ENCODE peak calls at places on chromosomes 12 and 14, in six cellular contexts. O, Y, K, L, W and V are unnamed samples.

GRCh38 chr12:117007618-117008017 is 91.6 kb downstream of the TESC start:
- DNase-seq in O (no peak), Y (no peak), K (no peak), L (no peak), W (no peak), V (no peak)

GRCh38 chr12:53709671-53710070 is 17.6 kb downstream of the CALCOCO1 start:
- DNase-seq in O (no peak), Y (no peak), K (no peak), L (no peak), W (no peak), V (no peak)

GRCh38 chr12:113874999-113875561 is 91.0 kb downstream of the RBM19 start:
- DNase-seq in O (peak; percentile 30), Y (no peak), K (peak; percentile 81), L (no peak), W (no peak), V (no peak)

GRCh38 chr12:124440841-124441381 is 126.5 kb downstream of the NCOR2 start:
- DNase-seq in O (no peak), Y (no peak), K (peak; percentile 62), L (no peak), W (no peak), V (no peak)

GRCh38 chr12:49933793-49934192 is 16.7 kb upstream of the AQP2 start:
- DNase-seq in O (no peak), Y (peak; percentile 58), K (peak; percentile 45), L (no peak), W (no peak), V (no peak)

GRCh38 chr12:108215458-108215857 is 86.4 kb downstream of the WSCD2 start:
- DNase-seq in O (no peak), Y (no peak), K (no peak), L (no peak), W (no peak), V (no peak)

GRCh38 chr14:75497701-75498100 is 24.6 kb upstream of the BATF start:
- DNase-seq in O (no peak), Y (no peak), K (no peak), L (no peak), W (no peak), V (no peak)

GRCh38 chr12:38110026-38110699 is 206.4 kb upstream of the ALG10B start:
- DNase-seq in O (no peak), Y (no peak), K (no peak), L (no peak), W (no peak), V (no peak)

GRCh38 chr14:58987601-58988000 is 200.9 kb upstream of the DAAM1 start:
- DNase-seq in O (no peak), Y (no peak), K (no peak), L (no peak), W (no peak), V (no peak)

GRCh38 chr12:69396041-69396440 is 36.5 kb downstream of the YEATS4 start:
- DNase-seq in O (no peak), Y (no peak), K (no peak), L (no peak), W (no peak), V (no peak)

GRCh38 chr12:127125607-127126259 is 1141.2 kb upstream of the TMEM132C start:
- DNase-seq in O (no peak), Y (peak; percentile 74), K (peak; percentile 20), L (no peak), W (no peak), V (no peak)

GRCh38 chr12:28374556-28374955 is 184.3 kb downstream of the CCDC91 start:
- DNase-seq in O (no peak), Y (peak; percentile 51), K (peak; percentile 11), L (no peak), W (no peak), V (no peak)

GRCh38 chr12:22803725-22804124 is 178.8 kb downstream of the ETNK1 start:
- DNase-seq in O (no peak), Y (no peak), K (no peak), L (no peak), W (no peak), V (no peak)

GRCh38 chr12:117421987-117422386 is 60.6 kb upstream of the NOS1 start:
- DNase-seq in O (no peak), Y (no peak), K (no peak), L (no peak), W (no peak), V (no peak)

GRCh38 chr12:129607293-129607692 is 296.5 kb downstream of the TMEM132D start:
- DNase-seq in O (no peak), Y (peak; percentile 60), K (no peak), L (no peak), W (no peak), V (no peak)

GRCh38 chr12:123696641-123697040 is 15.5 kb upstream of the ATP6V0A2 start:
- DNase-seq in O (no peak), Y (no peak), K (no peak), L (no peak), W (no peak), V (no peak)

GRCh38 chr12:52234226-52234810 is 1.3 kb downstream of the KRT7 start:
- DNase-seq in O (peak; percentile 29), Y (no peak), K (no peak), L (no peak), W (no peak), V (no peak)
- H3K4me3 ChIP-seq in O (no peak overlapping the region), Y (peak overlapping the region; percentile 20), K (no peak overlapping the region), L (no peak overlapping the region), W (peak overlapping the region; percentile 38), V (no peak overlapping the region)

GRCh38 chr12:118880745-118881144 is 100.6 kb upstream of the SRRM4 start:
- DNase-seq in O (no peak), Y (no peak), K (no peak), L (no peak), W (no peak), V (no peak)
- H3K27me3 ChIP-seq in O (no peaks in the 10 kb centered on the region), Y (no peaks in the 10 kb centered on the region), K (no peaks in the 10 kb centered on the region), L (no peaks in the 10 kb centered on the region), W (no peaks in the 10 kb centered on the region), V (no peaks in the 10 kb centered on the region)

GRCh38 chr12:110696283-110696682 is 7.4 kb upstream of the HVCN1 start:
- DNase-seq in O (no peak), Y (no peak), K (no peak), L (no peak), W (no peak), V (no peak)
- H3K4me1 ChIP-seq in O (peaks cover 16% of the 10 kb centered on the region), Y (peaks cover 16% of the 10 kb centered on the region), K (peaks cover 5% of the 10 kb centered on the region), L (peaks cover 15% of the 10 kb centered on the region), W (peaks cover 7% of the 10 kb centered on the region), V (peaks cover 6% of the 10 kb centered on the region)

DNA sequence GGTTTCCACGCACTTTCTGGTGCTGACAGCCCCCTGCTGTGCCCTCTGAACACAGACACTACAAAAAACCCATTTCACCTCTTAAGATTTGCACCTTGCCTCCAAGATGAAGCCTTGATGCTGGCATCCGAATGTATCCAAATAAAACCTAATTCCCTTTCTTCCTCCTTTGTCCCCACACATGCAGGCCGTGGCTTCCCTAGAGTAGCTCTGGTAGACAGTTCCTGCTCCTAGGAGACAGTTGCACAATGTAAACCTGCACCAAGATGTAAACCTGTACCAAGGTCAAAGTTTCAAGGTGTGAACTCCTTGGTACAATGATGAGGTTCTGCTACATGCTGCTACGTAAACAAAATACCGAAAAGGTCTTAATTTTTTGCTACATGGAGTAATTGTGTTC is 630 bp upstream of the ABHD12B start:
- DNase-seq in O (no peak), Y (no peak), K (no peak), L (no peak), W (no peak), V (no peak)
- H3K4me3 ChIP-seq in O (no peak overlapping the region), Y (no peak overlapping the region), K (no peak overlapping the region), L (no peak overlapping the region), W (no peak overlapping the region), V (no peak overlapping the region)